ENCODE peak calls at places on chromosomes 16 and 17, in four cellular contexts. V is tibial nerve, K is psoas muscle, F is A673. C is an unnamed sample.

GRCh38 chr17:2347805-2348685 is 10.7 kb downstream of the SGSM2 start:
- DNase-seq in V (no peak), K (peak; percentile 71), F (peak; percentile 64), C (no peak)

GRCh38 chr17:35214192-35214591 is 20.0 kb upstream of the SLC35G3 start:
- DNase-seq in V (no peak), K (no peak), F (peak; percentile 22), C (no peak)

GRCh38 chr17:73759324-73760185 is 115.3 kb upstream of the SDK2 start:
- DNase-seq in V (no peak), K (no peak), F (peak; percentile 33), C (no peak)

GRCh38 chr16:28834349-28834748 is 11.6 kb downstream of the ATXN2L start:
- DNase-seq in V (no peak), K (no peak), F (no peak), C (no peak)

GRCh38 chr16:52914428-52914827 is 138.3 kb downstream of the CHD9NB start:
- DNase-seq in V (no peak), K (no peak), F (no peak), C (no peak)

GRCh38 chr16:84502581-84502980 is 1.9 kb downstream of the MEAK7 start:
- DNase-seq in V (no peak), K (no peak), F (no peak), C (no peak)

GRCh38 chr16:600781-601180 is 10.9 kb downstream of the RAB40C start:
- DNase-seq in V (no peak), K (no peak), F (no peak), C (no peak)

GRCh38 chr16:22191966-22192260 is 14.2 kb upstream of the EEF2K start:
- DNase-seq in V (no peak), K (peak; percentile 35), F (no peak), C (no peak)

GRCh38 chr17:7650509-7651096 is at the start of gene ATP1B2:
- DNase-seq in V (peak; percentile 25), K (peak; percentile 66), F (peak; percentile 84), C (no peak)

GRCh38 chr16:52592778-52593177 is 45.8 kb upstream of the TOX3 start:
- DNase-seq in V (no peak), K (no peak), F (no peak), C (no peak)

GRCh38 chr17:4968916-4969550 is 1.4 kb upstream of the SPAG7 start:
- DNase-seq in V (no peak), K (peak; percentile 46), F (no peak), C (peak; percentile 86)

GRCh38 chr16:76335187-76335974 is 58.2 kb downstream of the CNTNAP4 start:
- DNase-seq in V (no peak), K (no peak), F (no peak), C (no peak)

GRCh38 chr17:40327735-40328385 is 18.9 kb downstream of the RARA start:
- DNase-seq in V (no peak), K (peak; percentile 75), F (no peak), C (no peak)

GRCh38 chr17:62614142-62614541 is 13.3 kb upstream of the MRC2 start:
- DNase-seq in V (no peak), K (no peak), F (no peak), C (no peak)

GRCh38 chr17:50056217-50056960 is 479 bp downstream of the ITGA3 start:
- DNase-seq in V (no peak), K (peak; percentile 48), F (peak; percentile 64), C (no peak)

GRCh38 chr16:10881479-10882030 is 4.6 kb downstream of the CIITA start:
- DNase-seq in V (no peak), K (no peak), F (no peak), C (no peak)

GRCh38 chr17:17119533-17119932 is 77.3 kb downstream of the MPRIP start:
- DNase-seq in V (no peak), K (no peak), F (no peak), C (no peak)

GRCh38 chr16:11094838-11095565 is 150.6 kb downstream of the CLEC16A start:
- DNase-seq in V (no peak), K (no peak), F (no peak), C (no peak)

GRCh38 chr16:57533366-57533617 is 3.1 kb downstream of the CCDC102A start:
- DNase-seq in V (no peak), K (no peak), F (no peak), C (no peak)

GRCh38 chr17:40938981-40939380 is 1.5 kb upstream of the KRT23 start:
- DNase-seq in V (no peak), K (no peak), F (no peak), C (no peak)

GRCh38 chr17:19386974-19387920 is at the start of gene MFAP4:
- DNase-seq in V (peak; percentile 56), K (peak; percentile 75), F (peak; percentile 92), C (no peak)

GRCh38 chr17:62064029-62064790 is 868 bp downstream of the MED13 start:
- DNase-seq in V (no peak), K (no peak), F (peak; percentile 14), C (no peak)

GRCh38 chr16:14350626-14351025 is 279.4 kb downstream of the PARN start:
- DNase-seq in V (no peak), K (no peak), F (no peak), C (no peak)

GRCh38 chr17:51590071-51590470 is 329.7 kb downstream of the UTP18 start:
- DNase-seq in V (no peak), K (no peak), F (peak; percentile 19), C (no peak)

DNA sequence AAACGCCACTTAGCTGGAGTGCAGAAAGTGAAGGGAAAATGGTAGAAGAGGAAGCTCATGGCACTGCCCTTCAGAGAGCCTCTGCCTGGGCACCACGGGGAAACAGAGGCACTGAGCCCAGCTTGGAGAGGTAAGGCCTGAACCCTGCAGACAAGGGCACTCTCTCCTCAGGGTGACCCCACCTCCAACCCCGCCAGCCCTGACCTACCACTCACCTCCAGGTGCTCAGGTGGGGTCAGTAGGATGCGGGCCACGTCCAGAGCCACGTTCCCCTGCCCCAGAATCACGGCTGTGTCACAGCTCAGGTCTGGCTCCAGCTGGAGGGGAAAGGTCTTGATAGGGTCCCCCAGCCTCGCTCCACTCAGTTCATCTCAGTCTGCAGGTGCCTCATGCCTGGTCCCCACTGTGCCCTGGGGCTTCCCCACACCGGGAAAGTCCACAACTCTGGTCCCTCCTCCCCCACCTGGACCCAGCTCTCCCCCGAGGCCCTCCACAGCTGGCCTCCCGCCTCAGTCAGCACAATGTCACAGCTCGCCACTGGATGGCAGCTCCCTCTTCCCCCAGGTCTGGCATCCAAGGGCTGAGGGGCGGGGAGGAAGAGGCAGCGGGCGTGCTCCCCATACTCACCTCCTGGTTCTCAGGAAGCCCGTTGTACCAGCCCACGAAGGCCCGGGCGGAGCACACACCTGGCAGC is 6.0 kb upstream of the GRIN2C start:
- DNase-seq in V (no peak), K (no peak), F (peak; percentile 23), C (no peak)
- TF ChIP-seq CTCF in V (no peak), K (no peak), F (no peak), C (no peak)

DNA sequence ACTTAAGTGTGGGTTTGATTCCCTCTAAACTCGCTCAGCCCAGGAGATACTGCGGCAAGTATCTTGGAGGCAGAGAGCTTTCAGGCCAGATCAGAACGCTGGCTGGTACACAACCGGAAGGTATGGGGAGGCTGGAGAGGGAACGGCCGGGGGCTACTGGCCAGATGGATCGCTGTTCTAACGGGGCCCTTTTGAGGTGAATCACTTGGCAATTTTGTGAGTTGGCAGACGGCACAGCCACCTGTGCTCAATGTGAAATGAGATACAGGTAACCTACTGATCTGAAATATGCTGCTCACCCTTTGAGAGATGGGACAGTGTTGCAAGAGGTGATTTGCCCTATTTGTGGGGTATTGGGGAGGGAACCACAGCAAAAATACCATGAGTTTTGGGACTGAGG is 622.9 kb upstream of the RBFOX1 start:
- DNase-seq in V (no peak), K (no peak), F (no peak), C (peak; percentile 73)
- TF ChIP-seq CTCF in V (no peak), K (no peak), F (no peak), C (no peak)

GRCh38 chr17:29043539-29044165 is 711 bp downstream of the PIPOX start:
- DNase-seq in V (no peak), K (no peak), F (peak; percentile 73), C (no peak)

GRCh38 chr17:29045026-29045425 is 2.1 kb downstream of the PIPOX start:
- DNase-seq in V (no peak), K (no peak), F (no peak), C (no peak)

GRCh38 chr17:29042026-29042678 is 789 bp upstream of the PIPOX start:
- DNase-seq in V (no peak), K (no peak), F (no peak), C (no peak)

GRCh38 chr17:29041091-29041490 is 1.9 kb upstream of the PIPOX start:
- DNase-seq in V (no peak), K (no peak), F (no peak), C (no peak)

DNA sequence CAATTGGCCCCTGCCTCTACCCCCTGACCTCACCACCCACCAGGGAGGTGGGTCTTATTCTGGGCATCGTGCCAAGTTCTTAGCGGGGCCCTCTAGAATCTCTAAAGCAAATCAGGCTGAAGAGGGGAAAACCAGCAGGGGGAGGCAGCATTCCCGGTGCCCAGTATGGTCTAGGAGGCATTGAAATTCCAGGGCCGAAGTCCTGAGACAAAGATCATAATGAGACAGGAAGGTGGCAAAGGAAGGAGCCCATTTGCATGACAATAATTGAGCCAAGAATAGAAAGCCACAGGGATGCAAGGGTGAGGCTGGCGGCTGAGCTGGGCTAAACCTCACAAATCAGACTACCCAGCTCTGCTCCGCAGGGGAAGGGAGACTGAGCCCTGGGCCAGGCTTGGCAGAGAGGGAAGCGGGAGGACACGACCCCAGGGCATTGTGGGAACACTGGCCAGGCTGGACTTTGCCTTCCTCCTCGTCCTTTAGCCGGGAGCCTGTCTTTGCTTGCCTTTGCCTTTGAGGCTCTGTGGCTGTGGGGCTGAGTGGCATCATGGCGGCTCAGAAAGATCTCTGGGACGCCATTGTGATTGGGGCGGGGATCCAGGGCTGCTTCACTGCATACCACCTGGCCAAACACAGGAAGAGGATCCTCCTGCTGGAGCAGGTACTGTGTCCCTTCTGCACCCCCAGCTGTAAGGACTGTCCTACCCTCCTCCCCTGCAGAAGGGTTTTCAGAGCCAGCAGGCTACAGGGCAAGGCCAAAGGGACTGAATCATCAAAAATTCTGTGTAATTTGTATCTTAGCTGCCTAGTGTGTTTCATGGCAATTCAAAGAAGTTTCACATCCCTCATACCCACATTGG is at the start of gene PIPOX:
- DNase-seq in V (no peak), K (no peak), F (peak; percentile 94), C (no peak)
- TF ChIP-seq CTCF in V (no peak), K (no peak), F (peak; percentile 65), C (peak; percentile 57)

DNA sequence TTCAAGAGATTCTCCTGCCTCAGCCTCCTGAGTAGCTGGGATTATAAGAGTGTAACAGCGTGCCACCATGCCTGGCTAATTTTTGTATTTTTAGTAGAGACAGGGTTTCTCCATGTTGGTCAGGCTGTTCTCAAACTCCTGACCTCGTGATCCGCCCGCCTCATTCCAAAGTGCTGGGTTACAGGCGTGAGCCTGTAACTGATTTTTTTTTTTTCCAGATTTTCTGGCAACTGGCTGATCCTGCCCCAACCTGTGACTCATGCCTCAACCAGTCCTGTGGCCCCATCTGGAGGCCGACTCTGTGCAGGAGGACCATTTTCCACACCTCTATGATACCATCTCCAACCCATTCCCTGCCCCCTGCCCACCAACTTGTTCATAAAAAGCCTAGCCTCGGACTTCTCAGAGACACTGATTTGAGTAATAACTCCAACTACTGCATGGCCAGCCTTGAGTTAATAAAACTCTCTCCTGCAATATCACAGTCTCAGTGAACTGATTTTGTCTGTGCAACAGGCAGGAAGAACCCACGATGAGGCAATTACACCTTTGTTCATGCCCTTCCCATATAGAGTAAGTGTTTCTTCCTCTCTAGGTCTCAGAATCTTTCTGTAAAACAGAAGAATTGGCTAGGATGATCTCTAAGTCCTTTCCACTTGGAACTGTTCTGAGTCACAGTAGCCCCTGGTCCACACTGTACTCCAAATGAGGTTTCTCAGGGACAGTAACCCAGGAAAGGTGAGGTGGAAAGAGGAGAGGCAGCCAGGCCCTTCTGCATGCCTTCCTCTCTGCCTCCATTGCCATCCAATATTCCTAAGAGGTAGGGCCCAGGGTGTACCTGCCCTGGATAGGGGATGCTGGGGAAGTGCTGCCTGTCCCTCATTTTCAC is 8.8 kb upstream of the CNOT1 start:
- DNase-seq in V (no peak), K (peak; percentile 31), F (peak; percentile 35), C (no peak)
- TF ChIP-seq CTCF in V (no peak), K (no peak), F (peak; percentile 41), C (peak; percentile 53)